ENCODE peak calls at places on chromosome 15, in eight cellular contexts. T is PC-9; V is stimulated activated CD8-positive, alpha-beta memory T cell treated with anti-CD3 and anti-CD28 coated beads, Interleukin-7, amount 100 ng/mL, for 1 hour; A is amniotic stem cell; M is T-helper 2 cell; F is hippocampal formation; C is endothelial cell; S is ovary. N is an unnamed sample.

GRCh38 chr15:74817370-74817737 is 4.7 kb downstream of the LMAN1L start:
- DNase-seq in A (no peak), T (peak; percentile 69), M (no peak), V (no peak), F (no peak), S (no peak), C (peak; percentile 26), N (no peak)

GRCh38 chr15:85543741-85544155 is 163.3 kb downstream of the AKAP13 start:
- DNase-seq in C (peak; percentile 6), A (no peak), S (peak; percentile 74), V (no peak), T (no peak), M (peak; percentile 52), F (no peak), N (peak; percentile 73)

GRCh38 chr15:42024303-42024702 is 3.5 kb upstream of the PLA2G4E start:
- DNase-seq in V (no peak), A (no peak), F (no peak), C (no peak), M (no peak), S (no peak), T (peak; percentile 45), N (no peak)

GRCh38 chr15:73631915-73632669 is 1.1 kb downstream of the NPTN start:
- DNase-seq in A (no peak), F (no peak), V (no peak), S (peak; percentile 38), T (peak; percentile 18), M (no peak), C (no peak), N (no peak)

GRCh38 chr15:66881173-66881905 is 179.3 kb downstream of the SMAD6 start:
- DNase-seq in C (no peak), S (no peak), A (no peak), M (no peak), V (no peak), F (no peak), T (no peak), N (no peak)

GRCh38 chr15:73637527-73637926 is 4.3 kb upstream of the NPTN start:
- DNase-seq in M (no peak), A (no peak), V (no peak), S (no peak), C (no peak), F (no peak), T (no peak), N (no peak)

GRCh38 chr15:66917904-66918448 is 147.4 kb upstream of the SMAD3 start:
- DNase-seq in C (no peak), T (no peak), S (no peak), A (no peak), M (no peak), V (no peak), F (no peak), N (no peak)

GRCh38 chr15:69300129-69300588 is 1.4 kb downstream of the PAQR5 start:
- DNase-seq in M (no peak), F (no peak), T (peak; percentile 9), V (no peak), C (no peak), S (no peak), A (no peak), N (no peak)

GRCh38 chr15:68385671-68386586 is 46.0 kb downstream of the ITGA11 start:
- DNase-seq in V (no peak), T (no peak), S (no peak), M (no peak), C (no peak), A (no peak), F (no peak), N (no peak)

GRCh38 chr15:48798319-48798718 is 12.6 kb downstream of the CEP152 start:
- DNase-seq in S (no peak), V (no peak), A (no peak), M (no peak), F (no peak), T (no peak), C (no peak), N (no peak)